ENCODE peak calls at places on chromosomes 11 and 22, in nine cellular contexts. J is cardiac muscle cell, Q is uterus, B is GM12878, I is upper lobe of right lung, N is PC-3, A is AG10803, M is psoas muscle, W is epithelial cell of esophagus. F is an unnamed sample.
A peak's percentile ranks its signal among the peaks of the same experiment; 100 is the strongest.

GRCh38 chr11:5280582-5281102 is 10.9 kb upstream of the HBE1 start:
- DNase-seq in J (peak; percentile 96), Q (peak; percentile 17), B (peak; percentile 47), I (no peak), N (peak; percentile 95), A (peak; percentile 98), M (peak; percentile 66), W (peak; percentile 99), F (peak; percentile 100)

GRCh38 chr11:3835100-3835485 is 5.7 kb downstream of the RHOG start:
- DNase-seq in J (no peak), Q (no peak), B (no peak), I (no peak), N (no peak), A (peak; percentile 18), M (no peak), W (peak; percentile 62), F (peak; percentile 38)

GRCh38 chr11:20112291-20113146 is 47.8 kb downstream of the DBX1 start:
- DNase-seq in J (peak; percentile 94), Q (peak; percentile 87), B (no peak), I (peak; percentile 72), N (peak; percentile 83), A (peak; percentile 90), M (peak; percentile 79), W (peak; percentile 98), F (peak; percentile 95)

GRCh38 chr11:32088117-32088941 is 2.5 kb upstream of the RCN1 start:
- DNase-seq in J (peak; percentile 98), Q (peak; percentile 39), B (peak; percentile 66), I (no peak), N (peak; percentile 83), A (peak; percentile 89), M (no peak), W (peak; percentile 75), F (peak; percentile 85)

GRCh38 chr11:9609002-9609759 is 35.7 kb downstream of the WEE1 start:
- DNase-seq in J (no peak), Q (no peak), B (no peak), I (no peak), N (no peak), A (no peak), M (no peak), W (no peak), F (no peak)

GRCh38 chr11:102120437-102120935 is 10.2 kb downstream of the YAP1 start:
- DNase-seq in J (peak; percentile 37), Q (no peak), B (no peak), I (no peak), N (peak; percentile 96), A (no peak), M (no peak), W (peak; percentile 29), F (peak; percentile 47)

GRCh38 chr11:81005595-81005994 is 1564.8 kb upstream of the TENM4 start:
- DNase-seq in J (peak; percentile 80), Q (no peak), B (no peak), I (no peak), N (peak; percentile 90), A (peak; percentile 74), M (no peak), W (peak; percentile 96), F (peak; percentile 37)

GRCh38 chr22:43883012-43883661 is 8.7 kb downstream of the PNPLA5 start:
- DNase-seq in J (peak; percentile 66), Q (no peak), B (no peak), I (peak; percentile 52), N (peak; percentile 80), A (peak; percentile 56), M (peak; percentile 36), W (peak; percentile 84), F (peak; percentile 75)

GRCh38 chr11:104946907-104947306 is 21.5 kb downstream of the CASP4 start:
- DNase-seq in J (peak; percentile 64), Q (no peak), B (peak; percentile 27), I (no peak), N (peak; percentile 87), A (peak; percentile 59), M (no peak), W (peak; percentile 80), F (peak; percentile 23)

GRCh38 chr11:43687120-43687791 is 6.7 kb downstream of the HSD17B12 start:
- DNase-seq in J (peak; percentile 87), Q (peak; percentile 25), B (no peak), I (peak; percentile 65), N (peak; percentile 23), A (peak; percentile 31), M (peak; percentile 71), W (peak; percentile 80), F (peak; percentile 49)

GRCh38 chr11:121446752-121447156 is 5.4 kb upstream of the SORL1 start:
- DNase-seq in J (peak; percentile 19), Q (no peak), B (no peak), I (no peak), N (peak; percentile 41), A (peak; percentile 6), M (no peak), W (no peak), F (peak; percentile 48)

GRCh38 chr11:133081730-133082452 is 450.4 kb downstream of the OPCML start:
- DNase-seq in J (no peak), Q (no peak), B (no peak), I (no peak), N (no peak), A (no peak), M (no peak), W (no peak), F (no peak)

GRCh38 chr11:105297463-105297862 is 157.9 kb upstream of the CARD18 start:
- DNase-seq in J (peak; percentile 53), Q (no peak), B (no peak), I (no peak), N (peak; percentile 57), A (peak; percentile 15), M (no peak), W (peak; percentile 46), F (peak; percentile 65)

GRCh38 chr11:65916391-65916790 is 2.5 kb downstream of the C11orf68 start:
- DNase-seq in J (no peak), Q (no peak), B (no peak), I (no peak), N (no peak), A (no peak), M (no peak), W (no peak), F (no peak)
- H3K4me3 ChIP-seq in J (no peak overlapping the region), Q (no peak overlapping the region), B (no peak overlapping the region), I (no peak overlapping the region), N (peak overlapping the region; percentile 76), A (peak overlapping the region; percentile 93), M (peak overlapping the region; percentile 100), W (no peak overlapping the region), F (peak overlapping the region; percentile 81)

GRCh38 chr11:84241374-84242131 is 955.4 kb upstream of the CCDC90B start:
- DNase-seq in J (no peak), Q (no peak), B (no peak), I (no peak), N (no peak), A (no peak), M (no peak), W (no peak), F (no peak)

GRCh38 chr11:84247129-84247528 is 961.0 kb upstream of the CCDC90B start:
- DNase-seq in J (no peak), Q (no peak), B (no peak), I (no peak), N (no peak), A (no peak), M (no peak), W (no peak), F (no peak)

GRCh38 chr11:84249344-84250135 is 963.4 kb upstream of the CCDC90B start:
- DNase-seq in J (no peak), Q (no peak), B (peak; percentile 25), I (no peak), N (no peak), A (no peak), M (no peak), W (peak; percentile 35), F (no peak)

GRCh38 chr11:84247931-84248330 is 961.8 kb upstream of the CCDC90B start:
- DNase-seq in J (peak; percentile 0), Q (no peak), B (no peak), I (no peak), N (no peak), A (no peak), M (no peak), W (no peak), F (no peak)

DNA sequence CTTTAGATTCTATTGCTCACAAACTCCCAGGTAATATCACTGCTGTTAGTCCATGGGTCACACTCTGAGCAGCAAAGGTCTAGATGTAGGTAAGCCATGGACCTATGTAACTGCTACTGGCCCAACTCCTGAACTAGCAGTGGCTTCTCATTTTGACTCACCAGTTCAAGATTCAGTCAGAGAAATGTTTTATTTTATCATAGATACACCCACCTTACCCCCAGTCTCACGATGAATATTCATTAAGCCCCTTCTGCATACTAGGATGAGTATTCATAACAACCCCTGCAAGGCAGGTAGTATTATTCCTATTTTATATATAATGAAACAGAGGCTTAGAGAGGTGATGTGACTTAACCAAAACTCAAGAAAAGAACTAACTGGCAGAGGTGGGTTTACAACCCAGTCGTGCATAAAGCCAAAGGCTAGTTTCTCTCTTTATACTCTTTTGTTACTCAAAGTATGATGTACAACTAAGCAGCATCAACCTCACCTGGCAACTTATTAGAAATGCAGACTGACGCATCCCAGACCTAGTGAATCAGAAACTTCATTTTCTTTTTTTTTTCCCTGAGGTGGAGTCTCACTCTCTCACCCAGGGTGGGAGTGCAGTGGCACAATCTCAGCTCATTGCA is 957.6 kb upstream of the CCDC90B start:
- DNase-seq in J (no peak), Q (no peak), B (no peak), I (no peak), N (no peak), A (no peak), M (no peak), W (no peak), F (no peak)
- TF ChIP-seq CTCF in J (no peak), Q (no peak), B (no peak), I (no peak), N (no peak), A (no peak), M (no peak), W (no peak), F (no peak)

GRCh38 chr22:42365337-42365865 is 66.8 kb downstream of the NFAM1 start:
- DNase-seq in J (no peak), Q (no peak), B (no peak), I (no peak), N (no peak), A (no peak), M (no peak), W (no peak), F (no peak)
- H3K4me3 ChIP-seq in J (no peak overlapping the region), Q (no peak overlapping the region), B (no peak overlapping the region), I (no peak overlapping the region), N (no peak overlapping the region), A (no peak overlapping the region), M (no peak overlapping the region), W (no peak overlapping the region), F (no peak overlapping the region)

DNA sequence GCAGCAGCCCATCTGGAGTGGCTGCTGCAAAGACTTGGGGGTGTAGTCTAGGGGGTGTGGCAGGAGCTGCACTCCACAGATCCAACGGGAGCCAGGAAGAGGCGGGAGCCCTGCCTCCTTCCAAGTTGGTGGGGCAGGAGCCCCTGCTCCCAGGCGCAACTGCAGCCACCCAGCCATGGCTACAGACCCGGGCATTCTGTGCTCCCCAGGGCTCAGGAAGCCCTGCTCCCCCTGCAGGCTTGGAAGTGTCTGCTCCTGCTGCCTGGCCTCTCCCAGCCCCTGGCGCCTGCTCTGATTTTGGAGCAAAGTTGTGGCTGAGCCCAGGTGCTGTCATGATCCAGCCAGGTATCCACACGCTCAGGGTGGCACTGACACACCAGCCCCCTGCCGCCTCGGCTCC is 58.5 kb downstream of the CCDC34 start:
- DNase-seq in J (no peak), Q (no peak), B (no peak), I (no peak), N (no peak), A (no peak), M (no peak), W (no peak), F (no peak)
- TF ChIP-seq CTCF in J (no peak), Q (no peak), B (no peak), I (no peak), N (no peak), A (no peak), M (no peak), W (no peak), F (no peak)

F was measured in foreskin fibroblast.